ENCODE peak calls at places on chromosomes 12 and 14, in five cellular contexts. A is spleen, B is pancreas, I is ovary, L is mucosa of descending colon. V is an unnamed sample.

GRCh38 chr14:68510201-68510600 is 282.7 kb downstream of the ZFP36L1 start:
- DNase-seq in A (no peak), B (peak; percentile 19), I (peak; percentile 55), L (no peak), V (no peak)

GRCh38 chr14:67517083-67517482 is 16.0 kb upstream of the PLEKHH1 start:
- DNase-seq in A (no peak), B (peak; percentile 62), I (no peak), L (no peak), V (peak; percentile 25)

GRCh38 chr14:69464829-69465228 is 19.7 kb upstream of the PLEKHD1 start:
- DNase-seq in A (no peak), B (no peak), I (no peak), L (no peak), V (no peak)

GRCh38 chr12:65311260-65311659 is 32.8 kb downstream of the MSRB3 start:
- DNase-seq in A (no peak), B (no peak), I (no peak), L (no peak), V (no peak)

GRCh38 chr12:108772247-108772646 is 40.9 kb upstream of the CORO1C start:
- DNase-seq in A (no peak), B (no peak), I (no peak), L (no peak), V (peak; percentile 49)

GRCh38 chr12:57216931-57217871 is 607 bp downstream of the NXPH4 start:
- DNase-seq in A (no peak), B (no peak), I (no peak), L (no peak), V (no peak)

GRCh38 chr12:31118347-31118830 is 44.7 kb downstream of the DDX11 start:
- DNase-seq in A (peak; percentile 74), B (no peak), I (peak; percentile 54), L (no peak), V (no peak)

GRCh38 chr14:49955013-49955412 is 62.1 kb downstream of the ARF6 start:
- DNase-seq in A (no peak), B (no peak), I (no peak), L (no peak), V (no peak)

GRCh38 chr12:132523576-132524331 is 33.8 kb downstream of the FBRSL1 start:
- DNase-seq in A (peak; percentile 94), B (peak; percentile 63), I (peak; percentile 38), L (no peak), V (peak; percentile 73)

GRCh38 chr14:30389134-30389900 is 169.6 kb upstream of the G2E3 start:
- DNase-seq in A (no peak), B (peak; percentile 78), I (no peak), L (no peak), V (no peak)

GRCh38 chr12:114995891-114996290 is 311.9 kb upstream of the TBX3 start:
- DNase-seq in A (no peak), B (no peak), I (no peak), L (no peak), V (no peak)

GRCh38 chr14:104462651-104463630 is 116.6 kb upstream of the C14orf180 start:
- DNase-seq in A (no peak), B (no peak), I (no peak), L (no peak), V (no peak)

GRCh38 chr14:73758392-73759182 is 44.4 kb upstream of the PNMA1 start:
- DNase-seq in A (peak; percentile 96), B (peak; percentile 81), I (peak; percentile 72), L (peak; percentile 90), V (peak; percentile 87)

GRCh38 chr14:73759183-73759713 is 45.1 kb upstream of the PNMA1 start:
- DNase-seq in A (peak; percentile 94), B (peak; percentile 64), I (peak; percentile 72), L (peak; percentile 86), V (peak; percentile 74)

GRCh38 chr14:73759714-73760597 is 45.8 kb upstream of the PNMA1 start:
- DNase-seq in A (peak; percentile 100), B (peak; percentile 98), I (peak; percentile 94), L (peak; percentile 98), V (peak; percentile 97)

GRCh38 chr14:73757381-73757780 is 43.2 kb upstream of the PNMA1 start:
- DNase-seq in A (peak; percentile 61), B (no peak), I (no peak), L (no peak), V (no peak)

DNA sequence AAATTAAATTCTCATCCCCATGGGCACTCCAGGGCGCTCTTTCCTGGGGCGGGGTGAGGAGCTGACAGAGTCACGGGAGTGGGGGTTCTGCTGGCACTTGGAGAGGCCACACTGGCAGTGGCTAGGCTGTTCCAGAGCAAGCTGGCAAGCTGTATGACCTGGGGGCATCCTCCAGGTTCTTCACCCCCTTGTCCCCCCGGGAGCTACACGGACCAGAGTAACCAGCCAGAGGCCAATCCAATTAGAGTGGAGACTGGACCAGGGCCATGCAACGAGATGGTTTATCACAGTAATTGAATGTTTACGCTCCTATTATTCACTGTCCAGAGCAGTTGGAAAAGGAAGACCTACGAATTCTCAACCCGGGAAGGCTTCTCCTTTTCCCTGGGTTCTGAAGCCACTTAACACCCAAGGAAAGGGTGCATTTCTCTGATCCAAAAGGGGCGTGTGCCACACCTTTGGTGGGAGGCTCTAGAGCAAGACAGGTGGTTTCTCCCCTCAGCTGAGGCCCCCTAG is 43.8 kb upstream of the PNMA1 start:
- DNase-seq in A (peak; percentile 80), B (no peak), I (no peak), L (peak; percentile 68), V (no peak)
- H3K4me1 ChIP-seq in A (peaks cover 90% of the 10 kb centered on the region), B (peaks cover 74% of the 10 kb centered on the region), I (peaks cover 49% of the 10 kb centered on the region), L (peaks cover 75% of the 10 kb centered on the region), V (peaks cover 80% of the 10 kb centered on the region)

DNA sequence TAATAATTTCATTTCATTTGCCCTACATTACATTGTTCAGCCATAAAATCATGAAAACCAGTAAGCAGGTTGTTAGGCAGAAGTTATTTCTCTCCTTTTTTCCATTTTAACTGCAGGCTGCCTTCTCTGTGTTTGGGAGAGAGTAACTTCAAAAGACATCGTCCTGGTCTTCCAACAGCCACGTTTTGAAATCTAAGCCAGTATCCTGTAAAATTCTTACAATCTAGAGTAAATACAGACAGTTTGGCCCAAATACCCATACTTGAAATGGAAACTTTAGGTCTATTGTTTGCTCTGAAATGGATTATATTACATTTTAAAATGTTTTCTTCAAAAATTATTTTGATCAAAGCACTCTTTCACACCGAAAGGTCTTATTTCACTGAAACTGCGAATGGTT is 66.1 kb upstream of the SLCO1C1 start:
- DNase-seq in A (no peak), B (no peak), I (no peak), L (no peak), V (no peak)
- H3K4me1 ChIP-seq in A (no peaks in the 10 kb centered on the region), B (peaks cover 18% of the 10 kb centered on the region), I (peaks cover 3% of the 10 kb centered on the region), L (peaks cover 17% of the 10 kb centered on the region), V (peaks cover 25% of the 10 kb centered on the region)

DNA sequence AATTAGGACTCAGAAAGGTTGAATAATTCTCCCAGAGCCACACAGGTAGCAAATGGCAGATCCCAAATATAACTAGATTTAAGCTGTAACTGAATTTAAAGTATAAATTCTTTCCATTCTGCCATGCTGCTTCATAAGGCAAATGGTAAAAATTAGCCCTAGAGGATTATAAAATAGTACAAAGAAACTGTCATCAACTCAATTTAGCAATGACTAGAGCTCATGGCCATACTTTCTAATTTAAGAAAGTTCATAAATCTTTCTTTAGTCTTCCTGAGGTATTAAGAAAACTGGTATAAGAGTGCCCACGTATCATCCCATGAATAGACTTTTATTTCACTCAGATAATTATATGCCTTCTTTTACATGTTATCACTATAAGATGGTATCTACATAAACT is 34.8 kb downstream of the MED13L start:
- DNase-seq in A (no peak), B (no peak), I (no peak), L (no peak), V (no peak)
- H3K4me1 ChIP-seq in A (peaks cover 87% of the 10 kb centered on the region), B (peaks cover 53% of the 10 kb centered on the region), I (peaks cover 12% of the 10 kb centered on the region), L (peaks cover 25% of the 10 kb centered on the region), V (peaks cover 38% of the 10 kb centered on the region)

GRCh38 chr14:77043177-77043983 is 14.9 kb upstream of the IRF2BPL start:
- DNase-seq in A (peak; percentile 83), B (no peak), I (peak; percentile 61), L (peak; percentile 66), V (no peak)
- H3K4me1 ChIP-seq in A (peaks cover 87% of the 10 kb centered on the region), B (peaks cover 77% of the 10 kb centered on the region), I (peaks cover 33% of the 10 kb centered on the region), L (peaks cover 63% of the 10 kb centered on the region), V (peaks cover 85% of the 10 kb centered on the region)

GRCh38 chr12:53060064-53060720 is 10.3 kb downstream of the TNS2 start:
- DNase-seq in A (no peak), B (no peak), I (no peak), L (no peak), V (no peak)

GRCh38 chr12:53060721-53061276 is 10.9 kb downstream of the TNS2 start:
- DNase-seq in A (peak; percentile 77), B (peak; percentile 60), I (no peak), L (peak; percentile 58), V (no peak)

GRCh38 chr12:53059434-53060063 is 9.7 kb downstream of the TNS2 start:
- DNase-seq in A (no peak), B (no peak), I (no peak), L (no peak), V (no peak)

GRCh38 chr12:53057816-53058500 is 8.1 kb downstream of the TNS2 start:
- DNase-seq in A (no peak), B (no peak), I (no peak), L (no peak), V (no peak)

GRCh38 chr12:53058674-53059433 is 9.0 kb downstream of the TNS2 start:
- DNase-seq in A (peak; percentile 70), B (no peak), I (no peak), L (no peak), V (no peak)
- H3K4me1 ChIP-seq in A (peaks cover 62% of the 10 kb centered on the region), B (peaks cover 26% of the 10 kb centered on the region), I (peaks cover 11% of the 10 kb centered on the region), L (peaks cover 19% of the 10 kb centered on the region), V (peaks cover 17% of the 10 kb centered on the region)

GRCh38 chr14:97705107-97705506 is 907.9 kb downstream of the VRK1 start:
- DNase-seq in A (no peak), B (no peak), I (no peak), L (no peak), V (no peak)
- H3K4me1 ChIP-seq in A (peaks cover 14% of the 10 kb centered on the region), B (no peaks in the 10 kb centered on the region), I (no peaks in the 10 kb centered on the region), L (no peaks in the 10 kb centered on the region), V (no peaks in the 10 kb centered on the region)

GRCh38 chr12:124524231-124524925 is 43.0 kb downstream of the NCOR2 start:
- DNase-seq in A (no peak), B (no peak), I (no peak), L (no peak), V (no peak)
- H3K4me1 ChIP-seq in A (peaks cover 75% of the 10 kb centered on the region), B (peaks cover 17% of the 10 kb centered on the region), I (peaks cover 22% of the 10 kb centered on the region), L (peaks cover 17% of the 10 kb centered on the region), V (peaks cover 15% of the 10 kb centered on the region)

GRCh38 chr14:23568021-23568599 is 519 bp upstream of the AP1G2 start:
- DNase-seq in A (no peak), B (no peak), I (no peak), L (no peak), V (no peak)
- H3K4me1 ChIP-seq in A (peaks cover 46% of the 10 kb centered on the region), B (peaks cover 14% of the 10 kb centered on the region), I (no peaks in the 10 kb centered on the region), L (no peaks in the 10 kb centered on the region), V (peaks cover 10% of the 10 kb centered on the region)

DNA sequence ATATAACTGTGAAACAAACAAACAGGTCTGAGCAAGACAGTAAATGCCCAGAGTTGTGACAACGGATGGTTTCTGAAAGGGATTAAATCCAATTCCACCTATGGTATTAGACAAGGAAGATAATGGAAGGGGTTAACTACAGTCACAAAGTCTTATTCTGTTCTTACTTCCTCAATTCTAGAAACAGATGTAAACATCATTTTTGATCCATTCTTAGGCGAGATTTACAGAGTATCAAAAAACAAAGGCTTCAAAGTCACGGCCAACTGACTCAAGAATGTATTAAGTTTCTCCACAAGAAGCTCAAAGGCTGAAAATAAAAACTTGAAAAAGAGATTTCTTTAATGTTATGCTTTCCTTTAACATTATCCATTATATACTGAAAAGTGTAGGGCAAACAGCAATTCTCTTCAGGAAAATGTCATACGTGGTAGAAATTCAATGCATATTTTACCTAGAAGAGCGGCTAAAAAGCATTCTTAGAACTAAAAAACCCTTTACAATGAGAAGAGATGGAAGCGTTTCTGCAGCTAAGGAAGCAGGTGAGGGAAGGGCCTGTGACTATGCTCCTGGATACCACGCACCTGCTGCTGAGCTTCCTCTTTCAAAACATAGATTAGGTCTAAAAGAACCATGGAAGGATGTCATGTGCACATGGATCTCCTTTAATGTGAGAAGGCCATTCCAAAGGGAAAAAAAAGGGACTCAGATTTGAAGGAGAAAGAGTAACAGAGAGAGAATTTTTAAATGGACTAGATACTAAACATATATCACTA is 185.8 kb downstream of the STXBP6 start:
- DNase-seq in A (no peak), B (no peak), I (no peak), L (no peak), V (no peak)
- H3K4me1 ChIP-seq in A (no peaks in the 10 kb centered on the region), B (peaks cover 11% of the 10 kb centered on the region), I (no peaks in the 10 kb centered on the region), L (no peaks in the 10 kb centered on the region), V (peaks cover 11% of the 10 kb centered on the region)